ENCODE peak calls at places on chromosomes 1 and 21, in six cellular contexts. R, W, X, Z, N and J are unnamed samples.

GRCh38 chr1:78297828-78298227 is 192.9 kb upstream of the PTGFR start:
- DNase-seq in Z (no peak), W (no peak), N (no peak), X (no peak), R (no peak), J (no peak)

GRCh38 chr1:214418380-214418779 is 133.0 kb downstream of the PTPN14 start:
- DNase-seq in W (no peak), R (no peak), X (no peak), N (no peak), Z (no peak), J (no peak)

GRCh38 chr1:234089396-234089795 is 184.9 kb downstream of the SLC35F3 start:
- DNase-seq in R (peak; percentile 61), N (no peak), W (no peak), Z (no peak), X (no peak), J (no peak)

GRCh38 chr1:214670098-214670497 is 67.1 kb downstream of the CENPF start:
- DNase-seq in Z (no peak), X (no peak), R (no peak), W (peak; percentile 39), N (no peak), J (no peak)

GRCh38 chr1:74005533-74005932 is 192.4 kb downstream of the LRRIQ3 start:
- DNase-seq in N (no peak), W (no peak), R (no peak), Z (no peak), X (no peak), J (no peak)

GRCh38 chr1:240342251-240342625 is 250.6 kb downstream of the FMN2 start:
- DNase-seq in Z (no peak), N (no peak), R (no peak), W (no peak), X (no peak), J (no peak)

GRCh38 chr1:169090900-169091311 is 15.6 kb upstream of the ATP1B1 start:
- DNase-seq in N (no peak), R (no peak), Z (no peak), X (no peak), W (no peak), J (no peak)

GRCh38 chr1:55747285-55747890 is 532.2 kb upstream of the USP24 start:
- DNase-seq in X (no peak), Z (no peak), W (no peak), N (peak; percentile 53), R (no peak), J (no peak)

GRCh38 chr1:7534061-7534825 is 236.9 kb upstream of the VAMP3 start:
- DNase-seq in R (no peak), W (no peak), X (no peak), N (no peak), Z (no peak), J (peak; percentile 39)

GRCh38 chr1:94285026-94285654 is 47.8 kb upstream of the ARHGAP29 start:
- DNase-seq in R (no peak), W (no peak), X (no peak), N (no peak), Z (no peak), J (no peak)

GRCh38 chr1:111769517-111770146 is 13.9 kb downstream of the DDX20 start:
- DNase-seq in X (no peak), R (no peak), N (peak; percentile 41), W (no peak), Z (no peak), J (peak; percentile 37)

GRCh38 chr21:44869860-44870747 is 3.4 kb downstream of the PTTG1IP start:
- DNase-seq in X (no peak), Z (no peak), N (peak; percentile 84), W (no peak), R (peak; percentile 64), J (no peak)

GRCh38 chr1:31760422-31760900 is 3.7 kb downstream of the ADGRB2 start:
- DNase-seq in W (no peak), R (peak; percentile 71), N (no peak), X (no peak), Z (no peak), J (peak; percentile 53)

GRCh38 chr1:41847733-41848132 is 71.0 kb downstream of the HIVEP3 start:
- DNase-seq in X (no peak), R (no peak), N (no peak), W (no peak), Z (no peak), J (no peak)

GRCh38 chr1:149844096-149844495 is 55.3 kb upstream of the BOLA1 start:
- DNase-seq in Z (no peak), N (no peak), X (no peak), R (no peak), W (no peak), J (no peak)

GRCh38 chr1:159315381-159315780 is 13.2 kb downstream of the FCER1A start:
- DNase-seq in N (no peak), Z (no peak), R (no peak), X (no peak), W (no peak), J (no peak)

GRCh38 chr1:246160398-246160797 is 346.7 kb downstream of the SMYD3 start:
- DNase-seq in Z (no peak), X (no peak), R (no peak), W (no peak), N (no peak), J (no peak)

GRCh38 chr1:21781971-21782867 is 730 bp downstream of the USP48 start:
- DNase-seq in R (peak; percentile 59), X (no peak), W (peak; percentile 65), Z (no peak), N (no peak), J (peak; percentile 10)

GRCh38 chr1:117648015-117648414 is 42.2 kb downstream of the TENT5C start:
- DNase-seq in R (no peak), N (no peak), W (no peak), X (no peak), Z (no peak), J (no peak)

GRCh38 chr1:78726686-78727085 is 77.1 kb downstream of the IFI44 start:
- DNase-seq in N (no peak), W (no peak), Z (no peak), X (no peak), R (no peak), J (no peak)

GRCh38 chr1:10651377-10651776 is 145.1 kb downstream of the CASZ1 start:
- DNase-seq in Z (no peak), W (no peak), X (no peak), N (no peak), R (peak; percentile 72), J (peak; percentile 56)

GRCh38 chr1:35629051-35629450 is 12.3 kb downstream of the PSMB2 start:
- DNase-seq in X (no peak), W (no peak), Z (no peak), N (no peak), R (no peak), J (no peak)

GRCh38 chr1:116334868-116335649 is 38.0 kb upstream of the ATP1A1 start:
- DNase-seq in R (peak; percentile 41), X (no peak), Z (no peak), N (no peak), W (no peak), J (no peak)

GRCh38 chr1:65581120-65581519 is 160.7 kb downstream of the LEPR start:
- DNase-seq in Z (no peak), X (no peak), W (no peak), N (no peak), R (no peak), J (no peak)
- TF ChIP-seq CTCF in Z (no peak), X (no peak), W (no peak), N (peak; percentile 16), R (peak; percentile 44), J (no peak)

DNA sequence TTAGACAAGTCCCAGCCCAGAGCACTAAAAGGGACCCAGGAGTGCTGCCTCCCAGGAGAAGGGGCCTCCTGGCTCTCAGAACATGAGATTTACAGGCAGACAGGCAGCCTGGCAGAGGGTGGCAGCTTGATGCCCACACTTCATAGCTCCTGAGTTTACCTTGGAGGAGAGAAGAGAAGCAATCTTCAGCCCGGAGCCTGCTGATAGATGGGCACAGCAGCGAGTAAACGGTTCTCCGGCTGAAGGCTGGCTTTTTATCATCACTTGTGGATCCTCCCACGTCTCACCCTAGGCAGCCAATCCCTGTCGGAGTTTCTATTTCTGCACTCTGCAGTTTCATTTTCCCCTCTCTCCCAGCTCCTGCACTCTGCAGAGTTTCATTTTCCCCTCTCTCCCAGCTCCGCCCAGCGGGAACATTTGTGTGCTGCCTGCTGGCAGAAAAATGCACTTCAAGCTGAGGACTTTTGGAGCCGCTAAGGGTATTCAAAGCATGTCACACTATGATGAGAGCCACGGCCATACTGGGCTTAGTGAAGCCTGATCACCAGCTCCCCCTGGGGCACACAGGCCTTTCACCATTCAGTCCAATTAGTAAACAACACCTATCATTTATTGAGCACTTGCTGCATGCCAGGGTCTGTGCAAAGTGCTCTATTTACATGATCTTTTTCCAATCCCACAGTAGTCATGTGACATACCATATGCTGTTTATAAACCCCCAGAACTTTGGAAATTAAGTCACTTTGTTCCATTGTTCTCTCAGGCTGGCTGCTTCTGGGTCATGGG is at the start of gene IFI6:
- DNase-seq in Z (peak; percentile 82), N (peak; percentile 92), W (peak; percentile 89), X (peak; percentile 81), R (peak; percentile 78), J (peak; percentile 73)
- TF ChIP-seq CTCF in Z (peak; percentile 73), N (peak; percentile 51), W (peak; percentile 26), X (peak; percentile 33), R (peak; percentile 42), J (peak; percentile 32)

DNA sequence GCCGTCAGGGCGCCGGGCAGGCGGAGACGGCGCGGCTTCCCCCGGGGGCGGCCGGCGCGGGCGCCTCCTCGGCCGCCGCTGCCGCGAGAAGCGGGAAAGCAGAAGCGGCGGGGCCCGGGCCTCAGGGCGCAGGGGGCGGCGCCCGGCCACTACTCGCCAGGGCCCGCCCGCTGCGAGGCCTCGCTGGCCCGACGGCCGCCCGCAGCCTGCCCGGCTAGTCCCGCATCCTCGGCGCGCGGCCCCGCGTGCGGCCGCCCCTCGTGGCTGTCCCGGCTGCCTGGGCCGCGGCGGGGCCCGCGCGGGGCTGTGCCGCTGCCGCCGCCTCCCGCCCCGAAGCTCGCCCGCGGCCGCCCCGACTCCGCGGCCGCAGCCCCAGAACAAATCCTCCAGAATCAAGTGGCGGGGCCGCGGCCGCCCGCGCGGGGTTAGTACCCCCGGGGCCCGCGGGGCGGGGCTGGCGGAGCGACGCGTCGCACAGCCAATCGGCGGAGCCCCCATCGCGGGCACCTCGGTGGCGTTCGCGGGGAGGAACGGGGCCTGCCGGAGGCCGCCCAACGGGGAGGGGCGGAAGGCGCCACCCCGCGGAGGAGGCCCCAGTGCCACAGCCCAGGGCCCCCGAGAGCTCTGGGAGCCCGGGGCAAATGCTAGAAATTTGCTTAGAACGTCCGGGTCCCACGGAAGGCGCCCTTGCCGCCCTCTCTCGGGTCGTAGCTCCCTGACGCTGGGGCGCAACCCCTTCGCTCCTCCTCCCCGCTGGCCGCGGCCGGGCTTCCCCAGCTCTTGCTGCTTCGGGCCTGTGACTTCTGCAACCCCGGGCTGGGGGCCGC is at the start of gene RUNX3:
- DNase-seq in W (no peak), R (peak; percentile 84), N (no peak), Z (no peak), X (peak; percentile 92), J (peak; percentile 58)
- TF ChIP-seq CTCF in W (no peak), R (no peak), N (no peak), Z (no peak), X (no peak), J (no peak)

DNA sequence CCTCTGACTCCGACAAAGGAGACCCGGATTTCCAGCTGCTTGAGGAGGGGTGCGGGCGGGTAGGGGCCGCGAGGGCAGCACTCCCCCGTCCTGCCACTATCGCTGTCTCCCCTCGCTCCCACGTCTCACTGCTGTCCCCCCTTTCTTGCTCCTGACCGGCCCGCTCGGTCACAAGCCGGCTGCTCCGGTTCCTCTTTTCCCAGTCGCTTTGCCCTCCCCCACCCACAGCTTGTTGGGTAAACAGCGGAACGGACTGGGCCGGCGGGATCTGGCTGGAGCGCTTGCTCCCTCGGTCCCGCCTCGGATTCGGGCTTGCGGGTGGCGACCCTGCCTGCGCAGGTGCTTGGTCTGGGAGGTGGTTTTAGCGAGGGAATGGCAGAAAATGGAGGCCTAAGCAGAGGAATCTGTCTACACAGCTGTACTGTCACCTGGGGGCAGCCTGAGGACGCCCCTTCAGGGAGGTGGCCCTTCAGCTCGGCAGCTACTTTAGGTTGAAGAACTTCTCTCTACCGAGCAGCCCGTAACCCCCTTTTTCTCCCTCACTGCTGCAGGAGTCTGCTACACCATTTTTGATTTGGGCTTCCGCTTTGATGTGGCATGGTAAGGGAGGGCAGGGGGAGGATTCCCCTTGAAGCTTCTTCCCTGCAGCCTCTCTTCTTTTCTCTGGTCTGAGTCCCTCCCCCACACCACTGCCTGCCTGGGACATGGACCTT is 645 bp downstream of the ATP6V0B start:
- DNase-seq in R (no peak), N (no peak), Z (no peak), X (peak; percentile 86), W (no peak), J (peak; percentile 49)
- TF ChIP-seq CTCF in R (no peak), N (no peak), Z (peak; percentile 14), X (no peak), W (no peak), J (no peak)